ENCODE peak calls at places on chromosomes 4 and X, in seven cellular contexts. J is spleen, V is breast epithelium, F is vagina, K is suprapubic skin, G is HCT116, L is prostate gland. N is an unnamed sample.

GRCh38 chrX:12210196-12210815 is 72.0 kb downstream of the FRMPD4 start:
- DNase-seq in J (no peak), V (no peak), F (no peak), K (no peak), G (no peak), L (no peak), N (peak; percentile 12)

GRCh38 chr4:176781739-176782100 is 11.0 kb downstream of the VEGFC start:
- DNase-seq in J (no peak), V (no peak), F (no peak), K (no peak), G (no peak), L (no peak), N (no peak)

GRCh38 chr4:142557220-142557801 is 288.8 kb downstream of the INPP4B start:
- DNase-seq in J (no peak), V (no peak), F (no peak), K (no peak), G (no peak), L (no peak), N (no peak)

GRCh38 chr4:70556856-70557255 is 35.2 kb upstream of the AMBN start:
- DNase-seq in J (no peak), V (no peak), F (no peak), K (no peak), G (no peak), L (no peak), N (no peak)

GRCh38 chr4:68176500-68176899 is 46.8 kb upstream of the TMPRSS11F start:
- DNase-seq in J (no peak), V (no peak), F (no peak), K (no peak), G (no peak), L (no peak), N (no peak)

GRCh38 chr4:139715721-139716391 is 50.2 kb downstream of the MGST2 start:
- DNase-seq in J (no peak), V (no peak), F (no peak), K (no peak), G (no peak), L (no peak), N (no peak)

GRCh38 chr4:102449751-102450352 is 51.3 kb upstream of the NFKB1 start:
- DNase-seq in J (no peak), V (no peak), F (no peak), K (no peak), G (peak; percentile 42), L (peak; percentile 59), N (peak; percentile 46)

GRCh38 chr4:94911141-94911540 is 153.4 kb downstream of the BMPR1B start:
- DNase-seq in J (no peak), V (no peak), F (no peak), K (no peak), G (no peak), L (no peak), N (no peak)

GRCh38 chr4:38601244-38601915 is 62.6 kb upstream of the KLF3 start:
- DNase-seq in J (no peak), V (no peak), F (peak; percentile 37), K (no peak), G (no peak), L (peak; percentile 19), N (no peak)

GRCh38 chrX:44785652-44786051 is 58.2 kb upstream of the DUSP21 start:
- DNase-seq in J (no peak), V (no peak), F (no peak), K (no peak), G (no peak), L (no peak), N (no peak)

GRCh38 chr4:100254237-100254636 is 64.0 kb upstream of the DDIT4L start:
- DNase-seq in J (no peak), V (no peak), F (no peak), K (no peak), G (no peak), L (no peak), N (no peak)

DNA sequence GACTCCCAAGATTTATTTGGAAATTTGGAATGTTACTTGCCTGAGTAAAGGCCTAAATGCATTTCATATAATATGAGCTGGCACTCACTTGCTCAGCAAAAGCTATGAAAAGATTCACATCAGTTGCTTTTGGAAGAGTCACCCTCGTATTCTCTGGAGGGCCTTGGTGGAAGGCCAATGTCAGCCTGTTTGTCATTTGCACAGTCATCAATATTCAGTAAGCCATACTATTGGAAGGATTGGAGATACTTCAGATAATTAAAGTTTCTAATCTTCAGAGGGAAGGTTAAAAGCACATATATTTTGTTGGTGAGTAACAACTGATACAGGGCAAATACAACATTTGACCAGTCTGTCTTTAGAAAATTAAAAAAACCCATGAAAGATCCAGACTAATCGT is 36.6 kb downstream of the VCX3A start:
- DNase-seq in J (no peak), V (no peak), F (no peak), K (no peak), G (no peak), L (no peak), N (no peak)
- H3K9me3 ChIP-seq in J (no peaks in the 10 kb centered on the region), V (no peaks in the 10 kb centered on the region), F (no peaks in the 10 kb centered on the region), K (no peaks in the 10 kb centered on the region), G (no peaks in the 10 kb centered on the region), L (no peaks in the 10 kb centered on the region), N (no peaks in the 10 kb centered on the region)

DNA sequence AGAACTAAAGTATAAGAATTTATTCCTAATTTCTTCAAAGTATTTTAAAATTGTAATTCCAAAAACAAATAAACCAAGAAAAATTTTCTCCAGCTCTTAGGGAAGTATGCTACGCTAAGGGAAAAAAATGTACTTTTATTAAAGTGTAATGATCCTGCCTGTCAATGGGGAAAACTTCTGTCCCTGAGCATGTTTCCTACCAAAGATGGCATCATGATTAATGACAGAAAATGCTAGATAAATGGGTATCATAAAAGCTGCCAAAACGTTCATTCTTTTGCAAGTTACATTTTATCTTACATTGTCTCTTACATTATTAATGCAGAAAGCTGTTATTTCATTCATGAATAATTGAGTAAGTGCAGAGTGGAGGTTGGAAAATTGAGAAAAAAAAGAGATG is 443.4 kb downstream of the TECRL start:
- DNase-seq in J (no peak), V (no peak), F (no peak), K (no peak), G (no peak), L (no peak), N (no peak)
- TF ChIP-seq POLR2AphosphoS5 in J (no peak), V (no peak), F (no peak), K (no peak), G (no peak), L (no peak), N (no peak)

DNA sequence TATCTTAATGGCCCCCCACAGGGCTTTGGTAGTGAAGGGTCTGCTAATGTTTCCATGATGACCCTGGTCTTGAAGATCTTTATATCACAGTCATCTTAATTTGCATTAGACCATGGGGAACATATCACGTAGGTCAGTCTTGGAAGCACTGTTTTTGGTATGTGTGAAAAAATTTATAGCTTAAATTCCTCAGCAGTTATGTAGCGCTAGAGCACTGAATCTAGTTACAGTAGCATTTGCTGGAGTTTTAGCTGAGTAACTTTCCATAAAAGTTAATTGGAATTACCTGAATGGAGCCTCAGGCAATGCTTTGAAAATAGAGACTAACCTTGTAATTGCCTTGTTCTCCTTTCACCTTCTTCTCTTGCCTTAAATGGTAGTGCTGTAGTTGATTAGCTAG is 648.8 kb downstream of the IQCM start:
- DNase-seq in J (no peak), V (no peak), F (no peak), K (no peak), G (no peak), L (no peak), N (no peak)
- TF ChIP-seq CTCF in J (no peak), V (no peak), F (no peak), K (no peak), G (no peak), L (no peak), N (no peak)

GRCh38 chr4:15873117-15873516 is 65.4 kb downstream of the FGFBP1 start:
- DNase-seq in J (no peak), V (no peak), F (no peak), K (no peak), G (no peak), L (no peak), N (no peak)
- H3K9me3 ChIP-seq in J (no peaks in the 10 kb centered on the region), V (no peaks in the 10 kb centered on the region), F (no peaks in the 10 kb centered on the region), K (no peaks in the 10 kb centered on the region), G (peaks cover 2% of the 10 kb centered on the region), L (no peaks in the 10 kb centered on the region), N (no peaks in the 10 kb centered on the region)

GRCh38 chr4:65344278-65344825 is 325.9 kb downstream of the EPHA5 start:
- DNase-seq in J (no peak), V (no peak), F (no peak), K (no peak), G (no peak), L (no peak), N (no peak)
- TF ChIP-seq POLR2AphosphoS5 in J (no peak), V (no peak), F (no peak), K (no peak), G (no peak), L (no peak), N (no peak)

GRCh38 chr4:41154814-41155177 is 59.5 kb downstream of the APBB2 start:
- DNase-seq in J (no peak), V (no peak), F (no peak), K (no peak), G (no peak), L (no peak), N (no peak)
- TF ChIP-seq CTCF in J (no peak), V (no peak), F (no peak), K (no peak), G (peak; percentile 26), L (no peak), N (no peak)

GRCh38 chrX:9730078-9730477 is 35.6 kb downstream of the GPR143 start:
- DNase-seq in J (no peak), V (no peak), F (no peak), K (no peak), G (no peak), L (no peak), N (no peak)

GRCh38 chrX:9728271-9728670 is 37.4 kb downstream of the GPR143 start:
- DNase-seq in J (no peak), V (no peak), F (no peak), K (no peak), G (no peak), L (no peak), N (no peak)

GRCh38 chrX:9730752-9731151 is 34.9 kb downstream of the GPR143 start:
- DNase-seq in J (no peak), V (no peak), F (no peak), K (no peak), G (no peak), L (no peak), N (no peak)

GRCh38 chrX:9724711-9725110 is 40.9 kb downstream of the GPR143 start:
- DNase-seq in J (no peak), V (no peak), F (no peak), K (no peak), G (no peak), L (no peak), N (no peak)

DNA sequence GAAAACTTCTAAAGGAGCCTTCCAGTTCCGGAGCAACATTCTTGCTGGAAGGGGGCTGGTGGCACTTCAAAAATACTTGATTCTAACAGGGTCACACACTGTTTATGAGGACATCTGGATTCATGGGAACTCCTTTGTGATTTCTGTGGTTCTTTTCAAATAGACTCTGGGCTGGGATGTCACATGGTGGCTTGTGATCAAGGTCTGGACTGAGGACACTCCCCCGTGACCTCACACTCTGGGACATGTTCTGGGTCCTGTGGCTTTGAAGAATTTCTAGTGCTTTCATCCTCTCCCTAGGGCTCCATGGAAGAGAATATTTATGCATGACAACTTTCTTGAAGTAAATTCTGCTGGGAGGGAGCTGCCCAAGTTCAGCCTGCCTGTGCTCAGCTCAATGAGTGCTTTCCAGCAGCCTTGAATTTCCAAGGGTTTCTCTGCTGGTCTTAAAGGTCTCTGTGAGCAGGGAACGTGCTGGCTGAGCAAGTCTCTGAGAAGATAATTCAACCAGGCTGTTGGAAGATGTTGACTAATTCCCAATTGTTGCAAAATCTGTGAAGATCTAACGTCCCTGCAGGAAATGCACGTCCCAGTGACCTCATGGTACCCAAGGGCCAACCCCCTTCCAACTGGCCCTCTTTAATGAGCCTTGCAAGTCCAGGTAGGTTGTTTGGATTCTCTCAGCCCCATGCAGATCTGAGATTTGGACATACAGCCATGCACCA is 36.3 kb downstream of the GPR143 start:
- DNase-seq in J (no peak), V (no peak), F (no peak), K (no peak), G (no peak), L (no peak), N (no peak)
- H3K9me3 ChIP-seq in J (peaks cover 10% of the 10 kb centered on the region), V (no peaks in the 10 kb centered on the region), F (no peaks in the 10 kb centered on the region), K (no peaks in the 10 kb centered on the region), G (no peaks in the 10 kb centered on the region), L (no peaks in the 10 kb centered on the region), N (no peaks in the 10 kb centered on the region)